ENCODE peak calls at places on chromosomes 2 and 18, in eight cellular contexts. N is IMR-90, Z is mucosa of descending colon, I is fibroblast of lung, L is mammary epithelial cell, S is aorta, W is sigmoid colon, U is GM23248. D is an unnamed sample.

GRCh38 chr2:216551234-216551633 is 52.6 kb downstream of the RPL37A start:
- DNase-seq in N (peak; percentile 88), Z (no peak), I (peak; percentile 87), L (peak; percentile 65), S (no peak), W (no peak), U (peak; percentile 65), D (no peak)

GRCh38 chr2:74908763-74909444 is 49.5 kb upstream of the POLE4 start:
- DNase-seq in N (no peak), Z (peak; percentile 81), I (no peak), L (peak; percentile 44), S (no peak), W (no peak), U (peak; percentile 56), D (no peak)

GRCh38 chr18:58417752-58418151 is 211.1 kb downstream of the ALPK2 start:
- DNase-seq in N (peak; percentile 59), Z (no peak), I (peak; percentile 34), L (peak; percentile 68), S (no peak), W (no peak), U (peak; percentile 64), D (no peak)

GRCh38 chr2:96265349-96265839 is 403 bp downstream of the TMEM127 start:
- DNase-seq in N (no peak), Z (no peak), I (no peak), L (peak; percentile 32), S (no peak), W (peak; percentile 83), U (peak; percentile 60), D (peak; percentile 27)

GRCh38 chr2:39228413-39229209 is 15.2 kb downstream of the CDKL4 start:
- DNase-seq in N (no peak), Z (no peak), I (no peak), L (no peak), S (no peak), W (no peak), U (peak; percentile 10), D (no peak)

GRCh38 chr2:236295481-236295880 is 31.3 kb upstream of the ASB18 start:
- DNase-seq in N (no peak), Z (no peak), I (no peak), L (no peak), S (no peak), W (no peak), U (no peak), D (no peak)

GRCh38 chr2:136582631-136583205 is 182.6 kb upstream of the THSD7B start:
- DNase-seq in N (no peak), Z (no peak), I (no peak), L (peak; percentile 1), S (peak; percentile 48), W (no peak), U (peak; percentile 6), D (peak; percentile 40)

GRCh38 chr2:51219468-51219867 is 187.5 kb upstream of the NRXN1 start:
- DNase-seq in N (peak; percentile 76), Z (no peak), I (no peak), L (no peak), S (no peak), W (no peak), U (no peak), D (no peak)

GRCh38 chr2:68193774-68194372 is 36.2 kb downstream of the PNO1 start:
- DNase-seq in N (peak; percentile 77), Z (no peak), I (peak; percentile 71), L (peak; percentile 66), S (no peak), W (no peak), U (peak; percentile 79), D (no peak)

GRCh38 chr2:194223173-194223670 is 1433.8 kb upstream of the SLC39A10 start:
- DNase-seq in N (no peak), Z (no peak), I (no peak), L (no peak), S (no peak), W (no peak), U (no peak), D (no peak)

GRCh38 chr2:223786236-223786635 is 51.1 kb downstream of the AP1S3 start:
- DNase-seq in N (no peak), Z (no peak), I (no peak), L (peak; percentile 48), S (no peak), W (no peak), U (no peak), D (no peak)

GRCh38 chr2:137802038-137802437 is 162.2 kb upstream of the HNMT start:
- DNase-seq in N (no peak), Z (no peak), I (no peak), L (no peak), S (no peak), W (no peak), U (no peak), D (no peak)

GRCh38 chr18:35616074-35616473 is 34.5 kb downstream of the GALNT1 start:
- DNase-seq in N (no peak), Z (no peak), I (no peak), L (peak; percentile 22), S (no peak), W (no peak), U (no peak), D (no peak)

GRCh38 chr18:7764406-7764805 is 197.3 kb downstream of the PTPRM start:
- DNase-seq in N (no peak), Z (no peak), I (no peak), L (no peak), S (no peak), W (no peak), U (no peak), D (no peak)

GRCh38 chr2:109396338-109397180 is 217.2 kb downstream of the SEPTIN10 start:
- DNase-seq in N (no peak), Z (no peak), I (peak; percentile 25), L (no peak), S (no peak), W (no peak), U (no peak), D (no peak)

GRCh38 chr18:55504808-55505207 is 83.2 kb downstream of the TCF4 start:
- DNase-seq in N (no peak), Z (no peak), I (no peak), L (no peak), S (no peak), W (no peak), U (no peak), D (no peak)

GRCh38 chr2:102313025-102313424 is 1.7 kb downstream of the IL1RL1 start:
- DNase-seq in N (peak; percentile 95), Z (no peak), I (peak; percentile 84), L (peak; percentile 86), S (no peak), W (no peak), U (peak; percentile 91), D (no peak)

GRCh38 chr2:235232474-235233435 is 261.1 kb upstream of the AGAP1 start:
- DNase-seq in N (no peak), Z (no peak), I (no peak), L (no peak), S (no peak), W (no peak), U (no peak), D (no peak)

GRCh38 chr18:31657823-31658669 is 26.3 kb downstream of the B4GALT6 start:
- DNase-seq in N (no peak), Z (no peak), I (no peak), L (no peak), S (no peak), W (no peak), U (no peak), D (peak; percentile 65)

GRCh38 chr2:58052978-58053377 is 6.4 kb downstream of the VRK2 start:
- DNase-seq in N (no peak), Z (no peak), I (no peak), L (no peak), S (no peak), W (no peak), U (no peak), D (no peak)

GRCh38 chr18:11721720-11722119 is 32.7 kb downstream of the GNAL start:
- DNase-seq in N (no peak), Z (no peak), I (no peak), L (no peak), S (no peak), W (no peak), U (no peak), D (no peak)
- H3K4me1 ChIP-seq in N (no peaks in the 10 kb centered on the region), Z (no peaks in the 10 kb centered on the region), I (no peaks in the 10 kb centered on the region), L (peaks cover 6% of the 10 kb centered on the region), S (no peaks in the 10 kb centered on the region), W (no peaks in the 10 kb centered on the region), U (no peaks in the 10 kb centered on the region), D (no peaks in the 10 kb centered on the region)

DNA sequence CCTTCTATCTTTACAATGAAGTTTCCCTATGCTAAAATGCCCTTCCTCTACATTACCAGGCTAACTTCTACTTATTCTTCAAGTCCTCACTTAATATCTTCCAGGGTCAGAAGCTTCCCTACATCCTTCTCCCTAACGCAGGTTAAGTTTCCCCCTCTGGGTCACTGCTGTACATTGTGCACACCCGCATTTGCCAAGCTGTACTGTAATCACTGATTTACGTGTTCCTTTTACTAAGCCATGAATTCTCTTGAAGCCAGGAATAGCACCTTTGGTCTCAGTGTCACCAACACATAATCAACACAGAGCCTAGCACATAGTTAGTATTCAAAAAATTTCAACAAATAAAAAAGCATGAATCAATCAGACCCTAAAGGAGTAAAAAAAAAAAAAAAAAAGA is 22.3 kb downstream of the ACVR1 start:
- DNase-seq in N (no peak), Z (no peak), I (no peak), L (no peak), S (no peak), W (no peak), U (no peak), D (no peak)
- H3K4me1 ChIP-seq in N (peaks cover 9% of the 10 kb centered on the region), Z (no peaks in the 10 kb centered on the region), I (peaks cover 6% of the 10 kb centered on the region), L (peaks cover 13% of the 10 kb centered on the region), S (no peaks in the 10 kb centered on the region), W (no peaks in the 10 kb centered on the region), U (peaks cover 28% of the 10 kb centered on the region), D (no peaks in the 10 kb centered on the region)

DNA sequence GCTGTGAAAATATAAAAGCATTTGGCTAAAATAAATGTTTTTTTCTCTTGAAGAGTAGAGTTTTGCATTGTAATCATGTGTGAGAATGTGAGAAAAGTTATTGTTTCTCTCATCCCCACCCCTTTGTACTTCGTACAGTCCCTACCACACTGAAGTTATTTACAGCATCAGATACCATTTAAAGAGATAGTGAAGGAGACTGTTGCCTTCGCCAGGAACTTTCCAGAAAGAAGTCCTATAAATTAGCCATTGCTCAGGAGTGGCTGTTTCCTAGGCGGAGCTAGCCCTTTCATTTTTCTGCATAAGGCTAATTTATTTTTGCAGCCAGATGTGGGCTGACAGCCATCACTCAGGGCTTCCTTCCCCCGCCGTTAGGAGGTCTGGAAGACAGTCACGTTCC is 16.9 kb downstream of the TSHZ1 start:
- DNase-seq in N (no peak), Z (no peak), I (no peak), L (no peak), S (no peak), W (no peak), U (no peak), D (no peak)
- H3K4me1 ChIP-seq in N (peaks cover 10% of the 10 kb centered on the region), Z (peaks cover 15% of the 10 kb centered on the region), I (peaks cover 10% of the 10 kb centered on the region), L (no peaks in the 10 kb centered on the region), S (no peaks in the 10 kb centered on the region), W (no peaks in the 10 kb centered on the region), U (peaks cover 18% of the 10 kb centered on the region), D (no peaks in the 10 kb centered on the region)

DNA sequence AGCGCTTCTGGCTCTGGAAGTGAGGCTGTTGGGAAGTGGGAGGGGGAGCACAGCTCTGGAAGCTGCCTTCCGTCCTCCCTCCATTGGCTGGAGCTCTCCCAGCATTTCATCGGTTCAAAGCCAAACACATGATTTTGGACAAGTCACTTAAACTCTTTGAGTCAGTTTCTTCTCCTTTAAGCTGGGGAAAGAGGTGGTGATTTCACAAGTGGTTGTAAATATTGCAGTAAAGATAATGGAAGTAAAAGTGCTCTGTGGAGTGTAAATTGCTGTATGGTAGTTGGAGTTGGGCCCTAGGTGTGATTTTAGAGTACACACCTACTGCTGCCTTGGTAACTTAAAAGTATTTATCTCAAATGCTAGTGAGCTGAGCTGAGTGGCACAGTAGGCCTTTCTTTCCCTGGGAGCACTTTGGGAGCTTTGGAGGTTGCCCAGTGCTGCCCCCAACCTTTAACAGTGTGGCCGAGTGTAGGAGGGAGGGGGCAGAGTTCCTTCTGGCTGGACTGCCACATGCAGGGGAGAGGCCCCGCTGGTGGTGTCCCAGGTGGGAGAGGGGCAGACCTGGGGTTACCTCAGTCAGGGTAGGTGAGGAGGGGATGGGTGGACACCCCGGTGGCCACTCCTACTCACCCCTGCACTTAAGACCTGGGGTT is 54.7 kb downstream of the ASAP2 start:
- DNase-seq in N (no peak), Z (no peak), I (peak; percentile 68), L (no peak), S (peak; percentile 74), W (peak; percentile 85), U (peak; percentile 77), D (no peak)
- H3K4me1 ChIP-seq in N (peaks cover 47% of the 10 kb centered on the region), Z (peaks cover 24% of the 10 kb centered on the region), I (peaks cover 34% of the 10 kb centered on the region), L (peaks cover 8% of the 10 kb centered on the region), S (no peaks in the 10 kb centered on the region), W (no peaks in the 10 kb centered on the region), U (peaks cover 89% of the 10 kb centered on the region), D (peaks cover 14% of the 10 kb centered on the region)

D was measured in SJCRH30.